ENCODE peak calls at places on chromosomes 2 and 18, in ten cellular contexts. One of them, this sample, is unnamed.

GRCh38 chr18:61948842-61949438 is 56.1 kb upstream of the RNF152 start:
- DNase-seq in endothelial cell of umbilical vein: no peak
- DNase-seq in tibial nerve: no peak
- DNase-seq in IMR-90: no peak
- DNase-seq in sigmoid colon: no peak
- DNase-seq in A549: no peak
- DNase-seq in HepG2: no peak
- DNase-seq in uterus: no peak
- DNase-seq in heart left ventricle: no peak
- DNase-seq in GM12892: no peak
- DNase-seq in this sample: no peak

GRCh38 chr18:60020107-60020925 is 120.5 kb downstream of the PMAIP1 start:
- DNase-seq in endothelial cell of umbilical vein: no peak
- DNase-seq in tibial nerve: no peak
- DNase-seq in IMR-90: peak; percentile 26
- DNase-seq in sigmoid colon: no peak
- DNase-seq in A549: no peak
- DNase-seq in HepG2: no peak
- DNase-seq in uterus: no peak
- DNase-seq in heart left ventricle: no peak
- DNase-seq in GM12892: no peak
- DNase-seq in this sample: no peak

GRCh38 chr2:36672199-36672598 is 24.3 kb upstream of the VIT start:
- DNase-seq in endothelial cell of umbilical vein: peak; percentile 60
- DNase-seq in tibial nerve: no peak
- DNase-seq in IMR-90: peak; percentile 69
- DNase-seq in sigmoid colon: no peak
- DNase-seq in A549: peak; percentile 69
- DNase-seq in HepG2: peak; percentile 52
- DNase-seq in uterus: no peak
- DNase-seq in heart left ventricle: no peak
- DNase-seq in GM12892: no peak
- DNase-seq in this sample: peak; percentile 62

GRCh38 chr2:54067851-54068375 is 47.5 kb upstream of the ACYP2 start:
- DNase-seq in endothelial cell of umbilical vein: no peak
- DNase-seq in tibial nerve: no peak
- DNase-seq in IMR-90: peak; percentile 66
- DNase-seq in sigmoid colon: no peak
- DNase-seq in A549: no peak
- DNase-seq in HepG2: no peak
- DNase-seq in uterus: no peak
- DNase-seq in heart left ventricle: no peak
- DNase-seq in GM12892: no peak
- DNase-seq in this sample: peak; percentile 66

GRCh38 chr18:21632393-21632792 is 20.3 kb downstream of the SNRPD1 start:
- DNase-seq in endothelial cell of umbilical vein: peak; percentile 23
- DNase-seq in tibial nerve: no peak
- DNase-seq in IMR-90: no peak
- DNase-seq in sigmoid colon: no peak
- DNase-seq in A549: no peak
- DNase-seq in HepG2: no peak
- DNase-seq in uterus: no peak
- DNase-seq in heart left ventricle: no peak
- DNase-seq in GM12892: no peak
- DNase-seq in this sample: no peak

GRCh38 chr2:149507933-149508332 is 79.6 kb downstream of the MMADHC start:
- DNase-seq in endothelial cell of umbilical vein: no peak
- DNase-seq in tibial nerve: no peak
- DNase-seq in IMR-90: no peak
- DNase-seq in sigmoid colon: no peak
- DNase-seq in A549: no peak
- DNase-seq in HepG2: no peak
- DNase-seq in uterus: no peak
- DNase-seq in heart left ventricle: no peak
- DNase-seq in GM12892: no peak
- DNase-seq in this sample: no peak

GRCh38 chr2:62045017-62045543 is 139.6 kb downstream of the COMMD1 start:
- DNase-seq in endothelial cell of umbilical vein: no peak
- DNase-seq in tibial nerve: no peak
- DNase-seq in IMR-90: no peak
- DNase-seq in sigmoid colon: no peak
- DNase-seq in A549: no peak
- DNase-seq in HepG2: no peak
- DNase-seq in uterus: no peak
- DNase-seq in heart left ventricle: no peak
- DNase-seq in GM12892: no peak
- DNase-seq in this sample: no peak

GRCh38 chr2:234528410-234529150 is 31.7 kb upstream of the ARL4C start:
- DNase-seq in endothelial cell of umbilical vein: no peak
- DNase-seq in tibial nerve: no peak
- DNase-seq in IMR-90: no peak
- DNase-seq in sigmoid colon: no peak
- DNase-seq in A549: no peak
- DNase-seq in HepG2: no peak
- DNase-seq in uterus: no peak
- DNase-seq in heart left ventricle: no peak
- DNase-seq in GM12892: no peak
- DNase-seq in this sample: no peak

GRCh38 chr2:204665244-204665643 is 120.0 kb downstream of the PARD3B start:
- DNase-seq in endothelial cell of umbilical vein: no peak
- DNase-seq in tibial nerve: no peak
- DNase-seq in IMR-90: peak; percentile 60
- DNase-seq in sigmoid colon: no peak
- DNase-seq in A549: peak; percentile 67
- DNase-seq in HepG2: peak; percentile 10
- DNase-seq in uterus: no peak
- DNase-seq in heart left ventricle: no peak
- DNase-seq in GM12892: no peak
- DNase-seq in this sample: no peak

GRCh38 chr2:18132697-18133096 is 254.2 kb downstream of the KCNS3 start:
- DNase-seq in endothelial cell of umbilical vein: no peak
- DNase-seq in tibial nerve: no peak
- DNase-seq in IMR-90: peak; percentile 7
- DNase-seq in sigmoid colon: no peak
- DNase-seq in A549: no peak
- DNase-seq in HepG2: no peak
- DNase-seq in uterus: no peak
- DNase-seq in heart left ventricle: no peak
- DNase-seq in GM12892: no peak
- DNase-seq in this sample: peak; percentile 12

GRCh38 chr2:8477511-8478132 is 204.2 kb upstream of the ID2 start:
- DNase-seq in endothelial cell of umbilical vein: no peak
- DNase-seq in tibial nerve: no peak
- DNase-seq in IMR-90: no peak
- DNase-seq in sigmoid colon: peak; percentile 61
- DNase-seq in A549: no peak
- DNase-seq in HepG2: no peak
- DNase-seq in uterus: no peak
- DNase-seq in heart left ventricle: no peak
- DNase-seq in GM12892: no peak
- DNase-seq in this sample: peak; percentile 87

GRCh38 chr2:238868616-238869292 is 20.9 kb downstream of the TWIST2 start:
- DNase-seq in endothelial cell of umbilical vein: no peak
- DNase-seq in tibial nerve: peak; percentile 65
- DNase-seq in IMR-90: peak; percentile 64
- DNase-seq in sigmoid colon: peak; percentile 95
- DNase-seq in A549: peak; percentile 90
- DNase-seq in HepG2: peak; percentile 63
- DNase-seq in uterus: peak; percentile 85
- DNase-seq in heart left ventricle: peak; percentile 62
- DNase-seq in GM12892: no peak
- DNase-seq in this sample: no peak

GRCh38 chr2:73385486-73386341 is at the start of gene ALMS1:
- DNase-seq in endothelial cell of umbilical vein: peak; percentile 89
- DNase-seq in tibial nerve: peak; percentile 66
- DNase-seq in IMR-90: peak; percentile 85
- DNase-seq in sigmoid colon: peak; percentile 93
- DNase-seq in A549: peak; percentile 94
- DNase-seq in HepG2: peak; percentile 88
- DNase-seq in uterus: peak; percentile 86
- DNase-seq in heart left ventricle: peak; percentile 93
- DNase-seq in GM12892: peak; percentile 80
- DNase-seq in this sample: peak; percentile 98
- TF ChIP-seq POLR2A in endothelial cell of umbilical vein: no peak
- TF ChIP-seq POLR2A in tibial nerve: no peak
- TF ChIP-seq POLR2A in IMR-90: peak; percentile 56
- TF ChIP-seq POLR2A in sigmoid colon: no peak
- TF ChIP-seq POLR2A in A549: peak; percentile 81
- TF ChIP-seq POLR2A in HepG2: peak; percentile 76
- TF ChIP-seq POLR2A in uterus: no peak
- TF ChIP-seq POLR2A in heart left ventricle: no peak
- TF ChIP-seq POLR2A in GM12892: peak; percentile 73
- TF ChIP-seq POLR2A in this sample: peak; percentile 66

DNA sequence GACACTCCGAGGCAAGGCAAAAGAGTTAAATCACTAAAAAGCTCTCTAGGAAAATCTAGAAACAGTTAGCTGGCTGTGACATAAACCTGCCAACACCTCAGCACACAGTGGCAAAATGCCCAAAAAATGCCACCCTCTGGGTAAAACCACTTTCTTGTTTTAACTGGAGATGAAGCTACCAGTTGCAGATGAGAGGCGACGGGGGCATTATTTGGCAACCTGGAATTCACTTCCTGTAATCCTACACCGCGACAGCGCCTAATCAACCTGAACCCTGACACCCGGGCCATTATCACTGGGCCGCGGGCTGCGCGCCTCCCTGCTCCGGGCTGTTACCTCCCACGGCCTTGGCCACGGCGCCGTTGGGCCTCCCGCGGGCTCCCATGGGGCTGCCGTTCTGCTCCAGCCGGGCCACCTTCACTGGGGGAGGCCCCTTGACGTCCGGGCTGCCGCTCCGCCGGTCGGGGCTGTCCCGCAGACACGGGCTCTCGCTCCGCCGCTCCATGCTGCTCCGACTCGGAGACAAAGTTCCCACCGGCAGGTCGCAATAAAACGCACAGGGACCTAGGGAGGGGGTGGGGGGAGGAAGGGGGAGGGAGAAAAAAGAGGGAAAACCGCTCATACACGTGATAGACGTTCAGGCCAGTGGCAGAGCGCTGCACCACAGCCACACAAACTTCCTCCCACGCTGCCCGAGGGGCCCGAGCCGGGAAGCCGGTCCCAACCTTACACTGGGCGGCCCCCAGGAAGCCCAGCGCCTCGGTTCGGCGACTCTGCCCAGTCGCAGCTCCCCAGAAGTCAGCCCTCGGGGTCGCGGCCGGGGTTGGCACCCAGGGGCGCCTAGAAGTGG is 2.0 kb downstream of the SATB2 start:
- DNase-seq in endothelial cell of umbilical vein: no peak
- DNase-seq in tibial nerve: no peak
- DNase-seq in IMR-90: peak; percentile 31
- DNase-seq in sigmoid colon: peak; percentile 61
- DNase-seq in A549: peak; percentile 41
- DNase-seq in HepG2: peak; percentile 80
- DNase-seq in uterus: no peak
- DNase-seq in heart left ventricle: no peak
- DNase-seq in GM12892: no peak
- DNase-seq in this sample: peak; percentile 97
- TF ChIP-seq POLR2A in endothelial cell of umbilical vein: no peak
- TF ChIP-seq POLR2A in tibial nerve: no peak
- TF ChIP-seq POLR2A in IMR-90: no peak
- TF ChIP-seq POLR2A in sigmoid colon: no peak
- TF ChIP-seq POLR2A in A549: peak; percentile 19
- TF ChIP-seq POLR2A in HepG2: peak; percentile 46
- TF ChIP-seq POLR2A in uterus: no peak
- TF ChIP-seq POLR2A in heart left ventricle: no peak
- TF ChIP-seq POLR2A in GM12892: no peak
- TF ChIP-seq POLR2A in this sample: peak; percentile 60

GRCh38 chr2:207706936-207707860 is 4.2 kb upstream of the CCNYL1 start:
- DNase-seq in endothelial cell of umbilical vein: no peak
- DNase-seq in tibial nerve: no peak
- DNase-seq in IMR-90: no peak
- DNase-seq in sigmoid colon: no peak
- DNase-seq in A549: no peak
- DNase-seq in HepG2: no peak
- DNase-seq in uterus: no peak
- DNase-seq in heart left ventricle: no peak
- DNase-seq in GM12892: no peak
- DNase-seq in this sample: peak; percentile 35

GRCh38 chr2:207711750-207712487 is 479 bp downstream of the CCNYL1 start:
- DNase-seq in endothelial cell of umbilical vein: peak; percentile 55
- DNase-seq in tibial nerve: no peak
- DNase-seq in IMR-90: peak; percentile 33
- DNase-seq in sigmoid colon: peak; percentile 77
- DNase-seq in A549: no peak
- DNase-seq in HepG2: no peak
- DNase-seq in uterus: no peak
- DNase-seq in heart left ventricle: peak; percentile 61
- DNase-seq in GM12892: peak; percentile 57
- DNase-seq in this sample: peak; percentile 72

GRCh38 chr2:207716061-207716460 is 4.6 kb downstream of the CCNYL1 start:
- DNase-seq in endothelial cell of umbilical vein: no peak
- DNase-seq in tibial nerve: no peak
- DNase-seq in IMR-90: no peak
- DNase-seq in sigmoid colon: no peak
- DNase-seq in A549: no peak
- DNase-seq in HepG2: no peak
- DNase-seq in uterus: no peak
- DNase-seq in heart left ventricle: no peak
- DNase-seq in GM12892: no peak
- DNase-seq in this sample: no peak

GRCh38 chr2:207710814-207711740 is at the start of gene CCNYL1:
- DNase-seq in endothelial cell of umbilical vein: peak; percentile 100
- DNase-seq in tibial nerve: peak; percentile 96
- DNase-seq in IMR-90: peak; percentile 99
- DNase-seq in sigmoid colon: peak; percentile 100
- DNase-seq in A549: peak; percentile 99
- DNase-seq in HepG2: peak; percentile 99
- DNase-seq in uterus: peak; percentile 99
- DNase-seq in heart left ventricle: peak; percentile 100
- DNase-seq in GM12892: peak; percentile 99
- DNase-seq in this sample: peak; percentile 100
- TF ChIP-seq POLR2A in endothelial cell of umbilical vein: peak; percentile 69
- TF ChIP-seq POLR2A in tibial nerve: peak; percentile 70
- TF ChIP-seq POLR2A in IMR-90: peak; percentile 90
- TF ChIP-seq POLR2A in sigmoid colon: peak; percentile 38
- TF ChIP-seq POLR2A in A549: peak; percentile 41
- TF ChIP-seq POLR2A in HepG2: peak; percentile 94
- TF ChIP-seq POLR2A in uterus: peak; percentile 95
- TF ChIP-seq POLR2A in heart left ventricle: peak; percentile 59
- TF ChIP-seq POLR2A in GM12892: peak; percentile 81
- TF ChIP-seq POLR2A in this sample: peak; percentile 74

GRCh38 chr2:85794038-85794441 is 40.2 kb downstream of the ATOH8 start:
- DNase-seq in endothelial cell of umbilical vein: no peak
- DNase-seq in tibial nerve: no peak
- DNase-seq in IMR-90: no peak
- DNase-seq in sigmoid colon: no peak
- DNase-seq in A549: no peak
- DNase-seq in HepG2: peak; percentile 96
- DNase-seq in uterus: no peak
- DNase-seq in heart left ventricle: no peak
- DNase-seq in GM12892: no peak
- DNase-seq in this sample: no peak
- TF ChIP-seq POLR2A in endothelial cell of umbilical vein: no peak
- TF ChIP-seq POLR2A in tibial nerve: no peak
- TF ChIP-seq POLR2A in IMR-90: no peak
- TF ChIP-seq POLR2A in sigmoid colon: no peak
- TF ChIP-seq POLR2A in A549: no peak
- TF ChIP-seq POLR2A in HepG2: no peak
- TF ChIP-seq POLR2A in uterus: no peak
- TF ChIP-seq POLR2A in heart left ventricle: no peak
- TF ChIP-seq POLR2A in GM12892: no peak
- TF ChIP-seq POLR2A in this sample: no peak

This sample was measured in NB4.